ENCODE peak calls at places on chromosomes 5 and 9, in nine cellular contexts. L is SK-N-SH; X is aorta; H is CD8-positive, alpha-beta memory T cell; S is endodermal cell; A is psoas muscle; Q is pancreas; N is heart left ventricle; W is IMR-90. O is an unnamed sample. For H3K4me1, the result is how much of the 10 kb centered on the place peaks cover.

GRCh38 chr9:109014267-109015025 is 1.1 kb upstream of the CTNNAL1 start:
- DNase-seq in L (no peak), X (no peak), H (no peak), S (peak), A (no peak), Q (no peak), N (peak), W (peak), O (peak)

GRCh38 chr5:35129921-35130485 is 82.3 kb upstream of the AGXT2 start:
- DNase-seq in L (no peak), X (no peak), H (no peak), S (no peak), A (no peak), Q (peak), N (no peak), W (peak), O (no peak)

GRCh38 chr5:156042726-156043125 is 284.2 kb upstream of the SGCD start:
- DNase-seq in L (no peak), X (no peak), H (no peak), S (no peak), A (no peak), Q (no peak), N (no peak), W (no peak), O (no peak)

GRCh38 chr5:180860273-180860886 is 696 bp downstream of the ZFP62 start:
- DNase-seq in L (peak), X (no peak), H (peak), S (peak), A (no peak), Q (no peak), N (no peak), W (no peak), O (no peak)

GRCh38 chr5:176134529-176135223 is 103.5 kb upstream of the SIMC1 start:
- DNase-seq in L (peak), X (no peak), H (no peak), S (peak), A (no peak), Q (no peak), N (no peak), W (no peak), O (no peak)

GRCh38 chr9:4293293-4293931 is 6.5 kb downstream of the GLIS3 start:
- DNase-seq in L (no peak), X (no peak), H (no peak), S (no peak), A (no peak), Q (no peak), N (no peak), W (peak), O (no peak)

GRCh38 chr9:134029248-134030226 is 4.3 kb downstream of the BRD3OS start:
- DNase-seq in L (peak), X (peak), H (no peak), S (no peak), A (no peak), Q (peak), N (no peak), W (no peak), O (no peak)

GRCh38 chr9:106287108-106287631 is 575.8 kb upstream of the ZNF462 start:
- DNase-seq in L (peak), X (no peak), H (no peak), S (no peak), A (peak), Q (no peak), N (no peak), W (no peak), O (peak)

GRCh38 chr5:113507601-113508000 is 5.9 kb upstream of the YTHDC2 start:
- DNase-seq in L (no peak), X (no peak), H (no peak), S (no peak), A (no peak), Q (no peak), N (no peak), W (no peak), O (no peak)

GRCh38 chr5:7597058-7597457 is 201.1 kb downstream of the ADCY2 start:
- DNase-seq in L (no peak), X (no peak), H (no peak), S (no peak), A (peak), Q (no peak), N (no peak), W (no peak), O (no peak)

GRCh38 chr9:96612105-96612965 is 7.3 kb downstream of the CDC14B start:
- DNase-seq in L (peak), X (peak), H (no peak), S (peak), A (peak), Q (peak), N (peak), W (peak), O (peak)

GRCh38 chr5:150340614-150341265 is 16.8 kb upstream of the TCOF1 start:
- DNase-seq in L (no peak), X (no peak), H (no peak), S (no peak), A (no peak), Q (no peak), N (no peak), W (no peak), O (no peak)

GRCh38 chr5:43066231-43066798 is 26.2 kb upstream of the ANXA2R start:
- DNase-seq in L (peak), X (peak), H (peak), S (peak), A (peak), Q (peak), N (peak), W (peak), O (peak)

GRCh38 chr9:111148994-111149759 is 110.9 kb upstream of the LPAR1 start:
- DNase-seq in L (no peak), X (no peak), H (no peak), S (no peak), A (peak), Q (no peak), N (no peak), W (no peak), O (peak)

GRCh38 chr9:113573303-113573958 is 109.9 kb downstream of the RGS3 start:
- DNase-seq in L (no peak), X (peak), H (no peak), S (peak), A (peak), Q (peak), N (peak), W (no peak), O (peak)

GRCh38 chr9:73549991-73550390 is 398.3 kb downstream of the ANXA1 start:
- DNase-seq in L (no peak), X (no peak), H (no peak), S (no peak), A (no peak), Q (no peak), N (no peak), W (no peak), O (no peak)

GRCh38 chr9:135046156-135047025 is 41.1 kb upstream of the OLFM1 start:
- DNase-seq in L (no peak), X (peak), H (no peak), S (peak), A (no peak), Q (no peak), N (no peak), W (no peak), O (no peak)

GRCh38 chr5:10563132-10563939 is 534 bp upstream of the ANKRD33B start:
- DNase-seq in L (peak), X (peak), H (peak), S (peak), A (peak), Q (peak), N (no peak), W (peak), O (peak)
- H3K4me1 ChIP-seq in L (under half), X (under half), H (under half), S (under half), A (under half), Q (under half), N (under half), W (under half), O (under half)

GRCh38 chr5:132872788-132873118 is 715 bp upstream of the LEAP2 start:
- DNase-seq in L (no peak), X (no peak), H (no peak), S (no peak), A (no peak), Q (no peak), N (no peak), W (no peak), O (no peak)
- H3K27ac ChIP-seq in L (no peak), X (peak), H (no peak), S (no peak), A (no peak), Q (peak), N (no peak), W (no peak), O (peak)

GRCh38 chr5:91388362-91388761 is 5.2 kb upstream of the ARRDC3 start:
- DNase-seq in L (no peak), X (no peak), H (no peak), S (no peak), A (no peak), Q (no peak), N (no peak), W (no peak), O (no peak)
- H3K4me1 ChIP-seq in L (under half), X (under half), H (under half), S (under half), A (under half), Q (under half), N (under half), W (under half), O (under half)

GRCh38 chr5:68395302-68395701 is 179.7 kb downstream of the PIK3R1 start:
- DNase-seq in L (no peak), X (no peak), H (no peak), S (no peak), A (no peak), Q (no peak), N (no peak), W (no peak), O (no peak)
- H3K27ac ChIP-seq in L (no peak), X (no peak), H (no peak), S (no peak), A (no peak), Q (peak), N (no peak), W (no peak), O (no peak)

GRCh38 chr9:94920439-94920951 is 194.0 kb downstream of the AOPEP start:
- DNase-seq in L (no peak), X (peak), H (no peak), S (peak), A (peak), Q (no peak), N (no peak), W (peak), O (peak)

GRCh38 chr9:94919376-94920098 is 193.0 kb downstream of the AOPEP start:
- DNase-seq in L (no peak), X (no peak), H (no peak), S (peak), A (no peak), Q (no peak), N (no peak), W (peak), O (no peak)

GRCh38 chr9:94922098-94922607 is 195.7 kb downstream of the AOPEP start:
- DNase-seq in L (no peak), X (peak), H (no peak), S (no peak), A (no peak), Q (peak), N (no peak), W (peak), O (no peak)

GRCh38 chr9:94921656-94922055 is 195.2 kb downstream of the AOPEP start:
- DNase-seq in L (no peak), X (no peak), H (no peak), S (peak), A (no peak), Q (no peak), N (no peak), W (no peak), O (no peak)

GRCh38 chr9:94921072-94921471 is 194.6 kb downstream of the AOPEP start:
- DNase-seq in L (no peak), X (peak), H (no peak), S (peak), A (no peak), Q (no peak), N (no peak), W (peak), O (peak)
- H3K4me1 ChIP-seq in L (under half), X (under half), H (under half), S (under half), A (under half), Q (under half), N (under half), W (under half), O (under half)

GRCh38 chr5:147482426-147483196 is 27.3 kb downstream of the DPYSL3 start:
- DNase-seq in L (no peak), X (no peak), H (no peak), S (no peak), A (no peak), Q (no peak), N (no peak), W (no peak), O (no peak)
- H3K27ac ChIP-seq in L (peak), X (peak), H (no peak), S (no peak), A (peak), Q (peak), N (peak), W (no peak), O (peak)

GRCh38 chr9:36152741-36153438 is 16.3 kb upstream of the CCIN start:
- DNase-seq in L (no peak), X (no peak), H (no peak), S (no peak), A (no peak), Q (no peak), N (no peak), W (no peak), O (no peak)

GRCh38 chr9:36150529-36151305 is 14.2 kb downstream of the GLIPR2 start:
- DNase-seq in L (no peak), X (no peak), H (no peak), S (no peak), A (peak), Q (no peak), N (no peak), W (peak), O (no peak)

GRCh38 chr9:36149197-36149596 is 12.7 kb downstream of the GLIPR2 start:
- DNase-seq in L (peak), X (no peak), H (no peak), S (no peak), A (no peak), Q (no peak), N (no peak), W (peak), O (peak)

GRCh38 chr9:36154213-36154952 is 14.8 kb upstream of the CCIN start:
- DNase-seq in L (no peak), X (no peak), H (no peak), S (peak), A (no peak), Q (no peak), N (no peak), W (peak), O (peak)

GRCh38 chr9:36151306-36152210 is 15.0 kb downstream of the GLIPR2 start:
- DNase-seq in L (no peak), X (peak), H (peak), S (no peak), A (peak), Q (no peak), N (peak), W (peak), O (peak)
- H3K4me1 ChIP-seq in L (half or more), X (under half), H (half or more), S (under half), A (under half), Q (under half), N (half or more), W (under half), O (under half)

GRCh38 chr5:54793612-54794436 is 191.6 kb downstream of the ESM1 start:
- DNase-seq in L (no peak), X (no peak), H (no peak), S (no peak), A (no peak), Q (no peak), N (no peak), W (peak), O (no peak)
- H3K27ac ChIP-seq in L (no peak), X (peak), H (no peak), S (no peak), A (no peak), Q (no peak), N (no peak), W (no peak), O (no peak)

O was measured in right cardiac atrium.